ENCODE peak calls at places on chromosomes 1 and 21, in six cellular contexts. N is left ventricle myocardium inferior, L is ovary, P is thyroid gland, A is A673, Y is H1. E is an unnamed sample.

GRCh38 chr1:236561976-236562375 is 38.2 kb downstream of the LGALS8 start:
- DNase-seq in N (no peak), L (no peak), P (no peak), A (no peak), Y (no peak), E (no peak)

GRCh38 chr1:184972281-184973055 is 1.8 kb downstream of the NIBAN1 start:
- DNase-seq in N (no peak), L (no peak), P (no peak), A (peak; percentile 24), Y (no peak), E (no peak)

GRCh38 chr1:209741889-209742288 is 14.0 kb upstream of the TRAF3IP3 start:
- DNase-seq in N (no peak), L (no peak), P (no peak), A (no peak), Y (no peak), E (no peak)

GRCh38 chr1:24481098-24481497 is 21.5 kb upstream of the RCAN3 start:
- DNase-seq in N (no peak), L (no peak), P (no peak), A (peak; percentile 31), Y (no peak), E (no peak)

GRCh38 chr1:228646717-228647522 is 88.4 kb upstream of the RHOU start:
- DNase-seq in N (no peak), L (peak; percentile 68), P (peak; percentile 14), A (peak; percentile 56), Y (no peak), E (no peak)

GRCh38 chr1:27643626-27644368 is 8.8 kb upstream of the FGR start:
- DNase-seq in N (peak; percentile 48), L (no peak), P (peak; percentile 52), A (peak; percentile 73), Y (no peak), E (no peak)

GRCh38 chr1:8047686-8048522 is 21.8 kb upstream of the ERRFI1 start:
- DNase-seq in N (peak; percentile 36), L (no peak), P (no peak), A (peak; percentile 96), Y (no peak), E (no peak)

GRCh38 chr1:167651161-167651693 is 21.2 kb downstream of the RCSD1 start:
- DNase-seq in N (no peak), L (no peak), P (no peak), A (no peak), Y (no peak), E (no peak)

GRCh38 chr1:84712288-84712874 is 22.1 kb upstream of the SSX2IP start:
- DNase-seq in N (no peak), L (no peak), P (no peak), A (no peak), Y (no peak), E (no peak)

GRCh38 chr1:109763646-109764415 is at the start of gene EPS8L3:
- DNase-seq in N (peak; percentile 6), L (peak; percentile 19), P (no peak), A (no peak), Y (no peak), E (peak; percentile 37)

DNA sequence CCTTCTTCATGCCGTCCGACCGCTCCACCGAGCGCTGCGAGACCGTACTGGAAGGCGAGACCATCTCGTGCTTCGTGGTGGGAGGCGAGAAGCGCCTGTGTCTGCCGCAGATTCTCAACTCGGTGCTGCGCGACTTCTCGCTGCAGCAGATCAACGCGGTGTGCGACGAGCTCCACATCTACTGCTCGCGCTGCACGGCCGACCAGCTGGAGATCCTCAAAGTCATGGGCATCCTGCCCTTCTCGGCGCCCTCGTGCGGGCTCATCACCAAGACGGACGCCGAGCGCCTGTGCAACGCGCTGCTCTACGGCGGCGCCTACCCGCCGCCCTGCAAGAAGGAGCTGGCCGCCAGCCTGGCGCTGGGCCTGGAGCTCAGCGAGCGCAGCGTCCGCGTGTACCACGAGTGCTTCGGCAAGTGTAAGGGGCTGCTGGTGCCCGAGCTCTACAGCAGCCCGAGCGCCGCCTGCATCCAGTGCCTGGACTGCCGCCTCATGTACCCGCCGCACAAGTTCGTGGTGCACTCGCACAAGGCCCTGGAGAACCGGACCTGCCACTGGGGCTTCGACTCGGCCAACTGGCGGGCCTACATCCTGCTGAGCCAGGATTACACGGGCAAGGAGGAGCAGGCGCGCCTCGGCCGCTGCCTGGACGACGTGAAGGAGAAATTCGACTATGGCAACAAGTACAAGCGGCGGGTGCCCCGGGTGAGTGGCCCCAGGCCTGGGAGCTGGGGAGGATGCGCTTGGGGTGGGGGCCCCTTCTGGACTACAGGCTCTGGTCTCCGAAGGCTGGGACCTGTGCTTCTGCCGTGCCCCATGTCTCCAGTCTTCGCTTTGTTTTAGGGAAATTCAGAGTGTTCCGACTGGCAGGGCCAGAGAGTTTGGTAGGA is 1.2 kb downstream of the SKI start:
- DNase-seq in N (peak; percentile 78), L (peak; percentile 88), P (peak; percentile 92), A (peak; percentile 83), Y (no peak), E (peak; percentile 86)
- TF ChIP-seq CTCF in N (peak; percentile 22), L (peak; percentile 29), P (no peak), A (no peak), Y (no peak), E (peak; percentile 24)

GRCh38 chr1:81298321-81298720 is 502.4 kb upstream of the ADGRL2 start:
- DNase-seq in N (no peak), L (no peak), P (no peak), A (no peak), Y (no peak), E (no peak)
- H3K4me3 ChIP-seq in N (no peak overlapping the region), L (no peak overlapping the region), P (no peak overlapping the region), A (no peak overlapping the region), Y (no peak overlapping the region), E (no peak overlapping the region)

GRCh38 chr1:53696990-53697389 is 42.0 kb downstream of the GLIS1 start:
- DNase-seq in N (no peak), L (no peak), P (no peak), A (no peak), Y (no peak), E (no peak)
- H3K27ac ChIP-seq in N (no peak overlapping the region), L (no peak overlapping the region), P (no peak overlapping the region), A (no peak overlapping the region), Y (no peak overlapping the region), E (no peak overlapping the region)

DNA sequence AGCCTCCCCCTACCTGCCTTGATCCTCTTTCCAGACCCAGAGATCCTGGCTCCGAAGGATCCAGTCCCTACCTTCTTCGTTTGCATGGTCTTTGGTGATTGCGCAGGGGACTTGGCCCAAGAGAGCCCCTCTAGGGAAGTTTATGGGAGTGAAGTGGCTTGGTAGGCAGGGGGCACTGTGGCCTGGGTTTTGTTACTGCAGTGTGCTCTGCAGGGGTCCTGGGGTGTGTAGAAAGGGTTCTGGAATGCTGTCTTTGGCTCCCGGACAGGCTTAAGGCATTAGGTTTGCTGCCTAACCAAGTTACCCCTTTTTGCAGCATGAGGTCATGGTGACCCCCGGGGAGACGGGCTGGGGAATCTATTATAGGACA is 3.8 kb downstream of the ATP8B2 start:
- DNase-seq in N (no peak), L (peak; percentile 48), P (no peak), A (peak; percentile 82), Y (no peak), E (no peak)
- TF ChIP-seq CTCF in N (no peak), L (no peak), P (peak; percentile 19), A (peak; percentile 66), Y (peak; percentile 60), E (peak; percentile 24)

GRCh38 chr1:14543191-14543849 is 55.2 kb upstream of the KAZN start:
- DNase-seq in N (no peak), L (no peak), P (peak; percentile 45), A (peak; percentile 72), Y (no peak), E (no peak)
- H3K4me3 ChIP-seq in N (no peak overlapping the region), L (no peak overlapping the region), P (no peak overlapping the region), A (no peak overlapping the region), Y (no peak overlapping the region), E (no peak overlapping the region)

GRCh38 chr21:36079671-36080070 is 9.8 kb downstream of the CBR1 start:
- DNase-seq in N (no peak), L (no peak), P (no peak), A (no peak), Y (no peak), E (no peak)
- H3K27ac ChIP-seq in N (no peak overlapping the region), L (no peak overlapping the region), P (no peak overlapping the region), A (no peak overlapping the region), Y (no peak overlapping the region), E (peak overlapping the region; percentile 67)

DNA sequence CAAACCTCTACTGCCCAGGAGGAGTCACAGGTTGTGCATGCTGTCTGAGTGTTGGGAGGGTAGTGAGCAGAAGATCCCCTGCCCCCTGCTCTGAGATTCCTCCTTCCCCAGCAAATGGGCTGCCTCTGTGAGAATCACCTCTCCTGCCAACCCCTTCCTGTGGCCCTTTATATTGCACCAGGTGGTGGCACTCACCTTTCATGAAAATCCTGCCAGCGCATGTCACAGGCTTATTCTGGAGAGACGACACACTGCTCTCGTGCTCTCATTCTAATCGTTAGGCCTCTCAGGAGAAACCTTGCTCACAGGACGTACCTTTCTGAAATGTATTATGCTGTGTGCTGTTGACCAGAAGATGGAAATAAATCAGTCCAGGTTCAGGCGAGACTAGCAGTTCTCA is 113.7 kb downstream of the RGL1 start:
- DNase-seq in N (no peak), L (no peak), P (peak; percentile 48), A (no peak), Y (no peak), E (peak; percentile 52)
- TF ChIP-seq CTCF in N (no peak), L (no peak), P (peak; percentile 29), A (no peak), Y (no peak), E (no peak)

DNA sequence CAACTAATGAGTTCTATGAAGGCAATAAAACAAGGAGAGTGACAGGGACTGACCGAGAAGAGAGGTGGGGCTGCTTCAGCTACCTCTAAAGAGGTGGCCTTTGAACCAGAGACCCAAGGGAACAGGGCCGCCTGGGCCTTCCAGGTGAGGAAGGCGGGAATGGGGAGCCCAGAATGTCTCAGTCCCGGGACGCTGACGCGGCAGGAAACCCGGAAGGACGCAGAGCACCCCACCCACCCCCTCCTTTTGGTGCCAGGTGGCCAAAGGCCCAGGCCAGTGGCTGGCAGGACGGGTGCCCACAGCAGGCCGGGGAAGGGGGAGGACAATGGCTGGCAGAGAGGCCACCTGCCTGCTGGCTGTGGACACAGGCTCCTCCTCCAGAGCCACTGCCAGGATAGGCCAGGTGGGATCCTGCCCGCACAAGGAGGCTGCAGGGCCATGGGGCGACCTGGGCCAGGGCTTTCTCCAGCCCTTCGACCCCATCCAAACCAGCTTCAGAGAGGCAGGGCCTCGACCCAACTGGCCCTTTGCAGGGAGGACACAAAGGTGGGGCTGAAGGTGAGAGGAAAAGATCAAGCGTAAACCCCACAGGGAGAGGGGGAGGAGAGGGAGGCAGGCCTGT is 58.2 kb downstream of the CASZ1 start:
- DNase-seq in N (no peak), L (no peak), P (peak; percentile 74), A (no peak), Y (no peak), E (no peak)
- H3K4me3 ChIP-seq in N (no peak overlapping the region), L (no peak overlapping the region), P (no peak overlapping the region), A (no peak overlapping the region), Y (no peak overlapping the region), E (no peak overlapping the region)

GRCh38 chr1:35524106-35524505 is 33.1 kb downstream of the KIAA0319L start:
- DNase-seq in N (no peak), L (no peak), P (no peak), A (no peak), Y (no peak), E (no peak)

GRCh38 chr1:35519432-35519831 is 37.8 kb downstream of the KIAA0319L start:
- DNase-seq in N (no peak), L (no peak), P (no peak), A (no peak), Y (no peak), E (no peak)

DNA sequence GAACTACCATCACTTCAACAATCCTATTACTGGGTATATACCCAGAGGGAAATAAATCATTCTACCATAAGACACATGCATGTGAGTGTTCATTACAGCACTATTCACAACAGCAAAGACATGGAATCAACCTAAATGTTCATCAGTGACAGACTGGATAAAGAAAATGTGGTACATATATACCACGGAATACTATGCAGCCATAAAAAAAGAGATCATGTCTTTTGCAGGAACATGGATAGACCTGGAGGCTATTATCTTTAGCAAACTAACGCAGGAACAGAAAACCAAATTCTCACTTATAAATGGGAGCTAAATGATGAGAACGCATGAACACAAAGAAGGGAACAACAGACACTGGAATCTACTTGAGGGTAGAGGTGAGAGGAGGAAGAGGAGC is 39.0 kb downstream of the KIAA0319L start:
- DNase-seq in N (no peak), L (no peak), P (no peak), A (no peak), Y (no peak), E (no peak)
- H3K27ac ChIP-seq in N (no peak overlapping the region), L (no peak overlapping the region), P (no peak overlapping the region), A (no peak overlapping the region), Y (no peak overlapping the region), E (no peak overlapping the region)

E was measured in dorsolateral prefrontal cortex.